ENCODE peak calls at places on chromosomes 2 and 18, in five cellular contexts. B is iris pigment epithelial cell, J is MCF 10A, T is hypothalamus, I is epithelial cell of esophagus. A is an unnamed sample.

GRCh38 chr2:110867078-110867477 is 134.7 kb downstream of the ACOXL start:
- DNase-seq in B (no peak), J (no peak), T (no peak), I (no peak), A (no peak)

GRCh38 chr2:127049927-127050802 is 56.8 kb downstream of the BIN1 start:
- DNase-seq in B (peak), J (peak), T (peak), I (peak), A (peak)

GRCh38 chr18:57775937-57776336 is 27.2 kb downstream of the ATP8B1 start:
- DNase-seq in B (peak), J (peak), T (no peak), I (peak), A (no peak)

GRCh38 chr2:197097578-197098366 is 171.3 kb upstream of the PGAP1 start:
- DNase-seq in B (peak), J (peak), T (no peak), I (peak), A (no peak)

GRCh38 chr18:67217551-67218166 is 298.9 kb downstream of the DSEL start:
- DNase-seq in B (peak), J (peak), T (no peak), I (peak), A (peak)

GRCh38 chr2:3611136-3611535 is 16.2 kb downstream of the COLEC11 start:
- DNase-seq in B (no peak), J (no peak), T (no peak), I (no peak), A (peak)

GRCh38 chr2:101063753-101064502 is 61.8 kb downstream of the RPL31 start:
- DNase-seq in B (peak), J (peak), T (no peak), I (peak), A (no peak)

GRCh38 chr18:44895176-44895798 is 214.6 kb downstream of the SETBP1 start:
- DNase-seq in B (peak), J (peak), T (no peak), I (peak), A (peak)

GRCh38 chr18:32714571-32715148 is 58.2 kb downstream of the KLHL14 start:
- DNase-seq in B (peak), J (peak), T (no peak), I (peak), A (peak)

GRCh38 chr2:240636563-240637115 is 11.4 kb downstream of the GPR35 start:
- DNase-seq in B (no peak), J (no peak), T (no peak), I (no peak), A (no peak)

GRCh38 chr2:25453199-25453903 is 111.6 kb upstream of the DNMT3A start:
- DNase-seq in B (peak), J (no peak), T (no peak), I (peak), A (no peak)

GRCh38 chr2:68244456-68244855 is 7.9 kb downstream of the PPP3R1 start:
- DNase-seq in B (no peak), J (no peak), T (no peak), I (no peak), A (no peak)

GRCh38 chr2:232438951-232439757 is 16.8 kb upstream of the ALPI start:
- DNase-seq in B (no peak), J (peak), T (no peak), I (peak), A (peak)

GRCh38 chr2:85834456-85834855 is 54.3 kb downstream of the ST3GAL5 start:
- DNase-seq in B (peak), J (no peak), T (no peak), I (no peak), A (no peak)

GRCh38 chr2:134712334-134712733 is 6.5 kb downstream of the TMEM163 start:
- DNase-seq in B (no peak), J (peak), T (no peak), I (peak), A (no peak)

GRCh38 chr18:80033181-80034067 is 810 bp upstream of the RBFA start:
- DNase-seq in B (peak), J (peak), T (peak), I (peak), A (no peak)

GRCh38 chr2:231715988-231716616 is 7.8 kb downstream of the PTMA start:
- DNase-seq in B (peak), J (no peak), T (no peak), I (no peak), A (no peak)

GRCh38 chr18:13175754-13176210 is 42.8 kb upstream of the LDLRAD4 start:
- DNase-seq in B (no peak), J (peak), T (no peak), I (peak), A (no peak)

GRCh38 chr2:143422681-143423080 is 293.5 kb downstream of the ARHGAP15 start:
- DNase-seq in B (no peak), J (no peak), T (no peak), I (no peak), A (no peak)